ENCODE peak calls at places on chromosomes 7 and 10, in six cellular contexts. C is astrocyte of the spinal cord, W is IMR-90, S is upper lobe of right lung, X is HFF-Myc, I is MM.1S. Y is an unnamed sample.

GRCh38 chr10:93749218-93749799 is 8.4 kb upstream of the LGI1 start:
- DNase-seq in W (no peak), X (no peak), I (no peak), S (no peak), C (peak), Y (peak)

GRCh38 chr7:102415685-102416225 is 17.6 kb upstream of the ORAI2 start:
- DNase-seq in C (no peak), X (no peak), W (no peak), S (no peak), I (no peak), Y (no peak)

GRCh38 chr10:93126484-93127052 is 52.9 kb downstream of the CYP26A1 start:
- DNase-seq in X (no peak), W (no peak), C (no peak), S (no peak), I (no peak), Y (no peak)

GRCh38 chr7:26199301-26200112 is 1.0 kb downstream of the HNRNPA2B1 start:
- DNase-seq in S (peak), I (peak), W (peak), C (no peak), X (no peak), Y (no peak)

GRCh38 chr7:44994877-44995554 is 5.0 kb upstream of the CCM2 start:
- DNase-seq in C (no peak), I (peak), X (no peak), W (no peak), S (no peak), Y (no peak)

GRCh38 chr7:34457329-34457728 is 200.7 kb upstream of the NPSR1 start:
- DNase-seq in X (no peak), W (no peak), S (no peak), C (no peak), I (no peak), Y (no peak)

GRCh38 chr7:73345538-73345937 is 17.6 kb downstream of the FKBP6 start:
- DNase-seq in X (no peak), S (no peak), I (no peak), C (no peak), W (no peak), Y (no peak)

GRCh38 chr10:775245-776075 is 86.0 kb upstream of the DIP2C start:
- DNase-seq in C (no peak), I (no peak), W (peak), X (no peak), S (peak), Y (peak)

GRCh38 chr7:74625446-74625845 is 32.1 kb upstream of the GTF2I start:
- DNase-seq in S (no peak), X (no peak), W (peak), C (peak), I (peak), Y (peak)

GRCh38 chr10:43226441-43226840 is 40.4 kb downstream of the RASGEF1A start:
- DNase-seq in S (peak), C (no peak), X (no peak), I (no peak), W (no peak), Y (no peak)

GRCh38 chr10:52639652-52640051 is 132.9 kb downstream of the MBL2 start:
- DNase-seq in S (no peak), C (no peak), W (no peak), I (peak), X (no peak), Y (no peak)

GRCh38 chr7:131026297-131027003 is 292.4 kb upstream of the KLF14 start:
- DNase-seq in C (peak), I (no peak), W (peak), X (no peak), S (no peak), Y (peak)

GRCh38 chr10:130242483-130242882 is 106.3 kb downstream of the GLRX3 start:
- DNase-seq in I (no peak), C (no peak), X (no peak), S (peak), W (no peak), Y (no peak)

GRCh38 chr10:89683911-89684310 is 17.5 kb upstream of the KIF20B start:
- DNase-seq in S (no peak), C (no peak), I (no peak), X (no peak), W (no peak), Y (no peak)

GRCh38 chr7:30994206-30995100 is 30.7 kb downstream of the GHRHR start:
- DNase-seq in I (no peak), W (no peak), C (no peak), S (no peak), X (no peak), Y (no peak)

GRCh38 chr7:20323587-20323986 is 7.1 kb upstream of the ITGB8 start:
- DNase-seq in X (no peak), I (no peak), C (no peak), W (peak), S (no peak), Y (peak)

GRCh38 chr7:78437118-78437517 is 638.5 kb downstream of the PHTF2 start:
- DNase-seq in S (no peak), W (peak), X (no peak), I (no peak), C (peak), Y (peak)

GRCh38 chr10:69181433-69181832 is 1.4 kb downstream of the SUPV3L1 start:
- DNase-seq in I (no peak), W (no peak), X (no peak), C (no peak), S (no peak), Y (no peak)

GRCh38 chr10:80046629-80047441 is 31.6 kb upstream of the TMEM254 start:
- DNase-seq in C (peak), I (peak), W (peak), X (peak), S (peak), Y (peak)

GRCh38 chr10:30059209-30060107 is at the start of gene JCAD:
- DNase-seq in W (no peak), C (no peak), S (peak), I (peak), X (no peak), Y (peak)

GRCh38 chr7:30852744-30853288 is 58.8 kb upstream of the AQP1 start:
- DNase-seq in W (no peak), C (no peak), X (no peak), S (no peak), I (no peak), Y (no peak)

GRCh38 chr10:5563991-5564536 is 39.3 kb downstream of the CALML3 start:
- DNase-seq in C (peak), I (no peak), S (peak), X (no peak), W (peak), Y (peak)

GRCh38 chr7:38179719-38180333 is 1.8 kb downstream of the STARD3NL start:
- DNase-seq in W (peak), S (no peak), C (no peak), I (no peak), X (no peak), Y (peak)

GRCh38 chr7:28955723-28956607 is 2.2 kb downstream of the TRIL start:
- DNase-seq in C (peak), W (peak), S (peak), X (no peak), I (peak), Y (peak)

GRCh38 chr10:22071332-22071731 is 67.8 kb upstream of the DNAJC1 start:
- DNase-seq in W (no peak), I (no peak), C (no peak), X (no peak), S (no peak), Y (no peak)

GRCh38 chr7:155511597-155511996 is 34.8 kb downstream of the CNPY1 start:
- DNase-seq in X (no peak), W (no peak), I (no peak), S (no peak), C (no peak), Y (no peak)

GRCh38 chr7:87398441-87398840 is 53.0 kb downstream of the CROT start:
- DNase-seq in X (peak), W (peak), C (peak), I (no peak), S (no peak), Y (peak)

GRCh38 chr10:71239946-71240795 is 27.8 kb downstream of the UNC5B start:
- DNase-seq in C (no peak), W (no peak), X (no peak), S (no peak), I (no peak), Y (no peak)

GRCh38 chr7:130838738-130839137 is 104.7 kb upstream of the KLF14 start:
- DNase-seq in I (peak), S (no peak), C (peak), X (peak), W (peak), Y (peak)

GRCh38 chr10:68550747-68551411 is 9.3 kb upstream of the TET1 start:
- DNase-seq in I (peak), C (peak), W (peak), X (peak), S (no peak), Y (peak)

GRCh38 chr7:17097668-17098297 is 200.7 kb upstream of the AHR start:
- DNase-seq in W (peak), S (no peak), X (no peak), C (no peak), I (no peak), Y (no peak)

GRCh38 chr7:20064181-20064970 is 152.8 kb downstream of the MACC1 start:
- DNase-seq in C (peak), W (peak), X (no peak), S (no peak), I (no peak), Y (peak)

GRCh38 chr7:29779017-29779416 is 27.3 kb upstream of the WIPF3 start:
- DNase-seq in I (no peak), W (no peak), S (no peak), X (no peak), C (no peak), Y (no peak)

GRCh38 chr7:50556247-50556976 is 8.8 kb downstream of the DDC start:
- DNase-seq in W (no peak), S (no peak), X (no peak), C (no peak), I (no peak), Y (no peak)

GRCh38 chr7:149027560-149028345 is 552 bp downstream of the PDIA4 start:
- DNase-seq in X (no peak), W (peak), I (peak), S (no peak), C (peak), Y (peak)

GRCh38 chr10:102775973-102776669 is 32.4 kb downstream of the WBP1L start:
- DNase-seq in C (peak), I (peak), X (no peak), W (peak), S (peak), Y (peak)

GRCh38 chr10:24207781-24208611 is 942 bp upstream of the KIAA1217 start:
- DNase-seq in W (no peak), X (no peak), I (no peak), S (no peak), C (peak), Y (no peak)

GRCh38 chr7:26201261-26202018 is at the start of gene CBX3:
- DNase-seq in I (peak), W (peak), C (no peak), X (no peak), S (peak), Y (peak)

GRCh38 chr7:139763330-139763729 is 14.5 kb downstream of the HIPK2 start:
- DNase-seq in I (no peak), C (no peak), S (no peak), W (no peak), X (no peak), Y (peak)

GRCh38 chr10:75408911-75409885 is 7.6 kb upstream of the ZNF503 start:
- DNase-seq in X (no peak), W (no peak), C (peak), S (peak), I (peak), Y (peak)

GRCh38 chr10:15084502-15084922 is 4.1 kb downstream of the ACBD7 start:
- DNase-seq in I (peak), S (no peak), W (peak), X (peak), C (peak), Y (peak)
- H3K4me3 ChIP-seq in I (peak), S (peak), W (peak), X (peak), C (peak), Y (peak)

GRCh38 chr7:12801107-12801506 is 113.7 kb downstream of the ARL4A start:
- DNase-seq in S (no peak), C (no peak), X (no peak), I (no peak), W (no peak), Y (no peak)
- H3K4me3 ChIP-seq in S (no peak), C (no peak), X (no peak), I (no peak), W (no peak), Y (no peak)

GRCh38 chr10:116201011-116201410 is 72.0 kb downstream of the GFRA1 start:
- DNase-seq in X (no peak), I (no peak), W (peak), S (no peak), C (peak), Y (peak)

GRCh38 chr10:116198636-116199035 is 74.4 kb downstream of the GFRA1 start:
- DNase-seq in X (no peak), W (no peak), C (no peak), I (no peak), S (no peak), Y (no peak)

GRCh38 chr10:116195039-116195438 is 78.0 kb downstream of the GFRA1 start:
- DNase-seq in W (no peak), I (no peak), X (no peak), C (no peak), S (no peak), Y (no peak)

GRCh38 chr10:116195583-116195982 is 77.4 kb downstream of the GFRA1 start:
- DNase-seq in I (no peak), C (no peak), X (no peak), S (no peak), W (no peak), Y (no peak)

DNA sequence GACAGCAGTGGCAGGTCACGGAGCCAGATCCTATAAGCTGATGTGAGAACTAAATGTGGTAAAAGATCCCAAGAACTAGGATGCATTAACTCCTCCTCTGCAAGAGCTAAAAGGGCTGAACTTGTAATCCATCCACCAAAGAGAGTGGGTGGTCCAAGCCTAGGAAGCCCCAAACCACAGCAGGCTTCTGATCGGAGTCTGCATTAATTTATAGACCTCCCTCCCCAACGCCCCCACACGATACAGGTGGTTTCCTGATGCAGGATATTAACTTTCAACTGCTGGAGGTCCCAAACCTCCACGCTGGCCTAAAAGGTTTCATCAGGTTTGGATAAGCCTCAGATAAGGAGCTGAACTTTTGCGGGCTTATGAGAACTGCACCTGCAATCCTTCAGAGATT is 75.0 kb downstream of the GFRA1 start:
- DNase-seq in X (no peak), S (no peak), C (no peak), I (no peak), W (no peak), Y (no peak)
- H3K4me3 ChIP-seq in X (no peak), S (no peak), C (no peak), I (no peak), W (no peak), Y (no peak)

GRCh38 chr7:100171840-100172239 is 3.4 kb upstream of the GAL3ST4 start:
- DNase-seq in W (no peak), S (peak), X (no peak), I (no peak), C (no peak), Y (no peak)

GRCh38 chr7:100173806-100174495 is 3.2 kb downstream of the GPC2 start:
- DNase-seq in I (no peak), C (no peak), S (peak), X (no peak), W (no peak), Y (no peak)

GRCh38 chr7:100170111-100170897 is 1.9 kb upstream of the GAL3ST4 start:
- DNase-seq in W (no peak), X (no peak), S (peak), C (no peak), I (no peak), Y (no peak)

GRCh38 chr7:100169147-100169850 is 882 bp upstream of the GAL3ST4 start:
- DNase-seq in S (peak), C (no peak), W (no peak), I (no peak), X (no peak), Y (no peak)

DNA sequence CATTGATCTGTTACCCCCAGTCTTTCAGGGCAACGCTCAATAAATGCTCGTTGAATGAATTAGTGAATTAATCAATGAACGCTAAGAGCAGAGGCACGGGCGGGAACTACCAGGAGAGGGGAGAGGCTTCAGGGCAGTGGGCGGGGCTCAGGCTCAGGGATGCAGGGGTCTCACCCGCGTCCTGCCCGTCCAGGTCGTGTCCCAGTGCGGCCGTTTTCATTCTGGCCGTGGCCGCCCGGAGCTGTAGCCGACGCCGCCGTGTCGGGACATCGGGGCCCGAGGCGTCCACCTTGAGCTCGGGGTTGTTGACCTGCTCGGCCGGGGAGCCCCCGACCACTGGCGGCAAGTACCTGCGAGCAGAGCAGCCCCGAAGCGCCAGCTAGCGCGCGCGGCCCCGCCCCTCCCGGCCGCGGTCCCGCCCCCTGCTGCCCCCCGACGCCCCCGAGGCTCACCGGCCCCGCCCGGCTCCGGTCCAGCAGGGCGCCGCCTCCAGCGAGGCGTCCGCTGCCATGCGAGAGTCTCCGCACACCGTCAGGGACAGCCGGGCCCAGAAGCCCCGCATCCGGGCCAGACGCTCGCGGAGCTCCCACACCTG is 2.8 kb upstream of the GAL3ST4 start:
- DNase-seq in X (no peak), W (no peak), C (no peak), S (peak), I (no peak), Y (peak)
- H3K4me3 ChIP-seq in X (no peak), W (no peak), C (peak), S (peak), I (peak), Y (peak)